ENCODE peak calls at places on chromosome 21, in ten cellular contexts. T is activated CD4-positive, alpha-beta T cell treated with anti-CD3 and anti-CD28 coated beads, Interleukin-2, amount 50 U/mL, for 24 hours; V is dorsolateral prefrontal cortex; R is stimulated activated naive CD4-positive, alpha-beta T cell treated with Interleukin-2 at 50 U/mL for 16 hours; O is CD14-positive monocyte; J is gastrocnemius medialis; Z is head of caudate nucleus; B is psoas muscle; K is CD8-positive, alpha-beta T cell; P is activated CD4-positive, CD25-positive, alpha-beta regulatory T cell. F is an unnamed sample.
A peak's percentile ranks its signal among the peaks of the same experiment; 100 is the strongest.

GRCh38 chr21:46406001-46406400 is 52.7 kb upstream of the DIP2A start:
- DNase-seq in V (no peak), J (no peak), P (no peak), T (no peak), K (no peak), B (peak; percentile 10), R (no peak), O (no peak), Z (no peak), F (no peak)

GRCh38 chr21:32727478-32727727 is 410 bp downstream of the SYNJ1 start:
- DNase-seq in J (no peak), B (peak; percentile 43), K (no peak), O (peak; percentile 47), R (no peak), Z (no peak), P (no peak), V (no peak), T (no peak), F (no peak)

GRCh38 chr21:46118305-46118870 is 20.5 kb downstream of the COL6A2 start:
- DNase-seq in P (no peak), J (peak; percentile 7), O (peak; percentile 30), T (no peak), R (no peak), V (no peak), B (no peak), Z (no peak), K (no peak), F (peak; percentile 47)

GRCh38 chr21:23131177-23131576 is 2133.0 kb downstream of the NCAM2 start:
- DNase-seq in Z (no peak), O (no peak), R (no peak), P (no peak), J (no peak), V (no peak), B (no peak), K (no peak), T (no peak), F (no peak)

GRCh38 chr21:42118901-42119300 is 47.8 kb downstream of the UMODL1 start:
- DNase-seq in R (no peak), K (no peak), J (no peak), P (no peak), Z (no peak), V (no peak), T (no peak), O (peak; percentile 61), B (no peak), F (no peak)

GRCh38 chr21:25929859-25930520 is 195.2 kb downstream of the GABPA start:
- DNase-seq in R (no peak), P (no peak), O (no peak), K (no peak), T (no peak), Z (peak; percentile 41), B (peak; percentile 21), J (peak; percentile 53), V (peak; percentile 74), F (no peak)

GRCh38 chr21:37557261-37557950 is 190.8 kb downstream of the DYRK1A start:
- DNase-seq in P (no peak), R (no peak), J (no peak), O (no peak), T (no peak), V (no peak), K (no peak), B (no peak), Z (no peak), F (no peak)

GRCh38 chr21:41970099-41970391 is 16.2 kb upstream of the C2CD2 start:
- DNase-seq in T (no peak), O (no peak), V (no peak), K (no peak), R (no peak), Z (no peak), J (no peak), B (no peak), P (no peak), F (no peak)

GRCh38 chr21:44626673-44627143 is at the start of gene KRTAP10-9:
- DNase-seq in T (no peak), P (no peak), Z (no peak), V (no peak), J (no peak), R (no peak), K (no peak), B (no peak), O (no peak), F (no peak)

GRCh38 chr21:44601596-44602473 is 1.4 kb downstream of the KRTAP10-7 start:
- DNase-seq in T (no peak), R (no peak), O (peak; percentile 28), P (no peak), K (no peak), B (no peak), J (no peak), V (no peak), Z (no peak), F (peak; percentile 35)

GRCh38 chr21:36379236-36379635 is 6.0 kb upstream of the CHAF1B start:
- DNase-seq in P (no peak), R (no peak), Z (no peak), T (no peak), K (no peak), V (no peak), J (no peak), O (no peak), B (no peak), F (no peak)

GRCh38 chr21:46183910-46184624 is at the start of gene SPATC1L:
- DNase-seq in Z (peak; percentile 80), J (peak; percentile 77), P (no peak), V (peak; percentile 81), O (peak; percentile 72), R (no peak), T (no peak), B (peak; percentile 75), K (peak; percentile 54), F (no peak)

GRCh38 chr21:16468191-16468590 is 738.4 kb downstream of the USP25 start:
- DNase-seq in T (no peak), J (no peak), R (no peak), Z (no peak), P (no peak), B (no peak), K (no peak), O (no peak), V (no peak), F (no peak)

GRCh38 chr21:15520811-15521643 is 208.8 kb upstream of the USP25 start:
- DNase-seq in J (no peak), K (no peak), R (no peak), T (no peak), P (no peak), B (no peak), V (no peak), Z (no peak), O (no peak), F (no peak)

GRCh38 chr21:18384771-18385170 is 18.8 kb downstream of the TMPRSS15 start:
- DNase-seq in K (no peak), V (no peak), O (no peak), J (no peak), T (no peak), Z (no peak), B (no peak), R (no peak), P (no peak), F (no peak)

GRCh38 chr21:34609244-34609950 is 5.5 kb downstream of the RCAN1 start:
- DNase-seq in Z (no peak), T (no peak), R (no peak), B (no peak), J (no peak), K (no peak), P (no peak), O (no peak), V (no peak), F (no peak)

GRCh38 chr21:33924766-33925100 is 9.1 kb upstream of the ATP5PO start:
- DNase-seq in J (no peak), O (no peak), P (no peak), B (no peak), K (no peak), V (no peak), Z (no peak), R (no peak), T (no peak), F (no peak)

GRCh38 chr21:41472769-41473548 is 35.0 kb downstream of the TMPRSS2 start:
- DNase-seq in O (no peak), V (no peak), T (no peak), B (no peak), P (no peak), K (no peak), R (no peak), Z (no peak), J (no peak), F (no peak)

GRCh38 chr21:18117116-18117515 is 127.5 kb upstream of the CHODL start:
- DNase-seq in Z (no peak), V (no peak), R (no peak), B (no peak), O (no peak), P (no peak), T (no peak), J (no peak), K (no peak), F (no peak)

GRCh38 chr21:18840239-18840638 is 436.7 kb upstream of the TMPRSS15 start:
- DNase-seq in B (no peak), T (no peak), Z (no peak), O (no peak), J (no peak), R (no peak), P (no peak), K (no peak), V (no peak), F (no peak)

GRCh38 chr21:43814215-43815106 is 25.1 kb downstream of the RRP1 start:
- DNase-seq in R (no peak), B (no peak), J (no peak), T (no peak), O (no peak), V (no peak), K (no peak), P (no peak), Z (no peak), F (no peak)

GRCh38 chr21:45944601-45945000 is 37.0 kb upstream of the COL6A1 start:
- DNase-seq in K (no peak), Z (no peak), B (no peak), R (no peak), V (no peak), J (no peak), T (no peak), P (no peak), O (no peak), F (no peak)

F was measured in RWPE2.